ENCODE peak calls at places on chromosomes 3 and 15, in eight cellular contexts. T, K, N, H, A, S, F and E are unnamed samples. For H3K4me1, the result is how much of the 10 kb centered on the place peaks cover.

GRCh38 chr3:9902372-9903237 is at the start of gene IL17RE:
- DNase-seq in H (no peak), F (no peak), N (peak), A (no peak), K (no peak), S (peak), T (peak), E (peak)

GRCh38 chr15:57758556-57758955 is 52.0 kb downstream of the POLR2M start:
- DNase-seq in H (no peak), N (no peak), F (no peak), T (no peak), K (no peak), S (no peak), A (no peak), E (no peak)

GRCh38 chr15:29740692-29741311 is 81.5 kb downstream of the TJP1 start:
- DNase-seq in S (no peak), N (no peak), K (no peak), A (peak), H (no peak), T (no peak), F (no peak), E (no peak)

GRCh38 chr3:121895121-121895520 is 920 bp downstream of the SLC15A2 start:
- DNase-seq in S (peak), T (no peak), H (no peak), F (no peak), K (no peak), N (no peak), A (no peak), E (no peak)

GRCh38 chr3:24496529-24497482 is 2.2 kb upstream of the THRB start:
- DNase-seq in T (peak), N (no peak), A (peak), F (no peak), S (peak), H (peak), K (peak), E (peak)

GRCh38 chr3:4079354-4080180 is 223.6 kb upstream of the SETMAR start:
- DNase-seq in N (no peak), K (no peak), S (no peak), F (no peak), A (no peak), H (no peak), T (no peak), E (no peak)

GRCh38 chr3:99509224-99509623 is 129.2 kb upstream of the COL8A1 start:
- DNase-seq in T (no peak), F (no peak), A (no peak), H (peak), N (no peak), S (no peak), K (peak), E (no peak)

GRCh38 chr15:55289011-55289572 is 521 bp downstream of the RAB27A start:
- DNase-seq in N (peak), K (peak), S (peak), A (no peak), H (no peak), F (no peak), T (peak), E (peak)

GRCh38 chr15:35603298-35603697 is 57.3 kb upstream of the DPH6 start:
- DNase-seq in F (no peak), T (no peak), S (no peak), N (no peak), H (peak), A (no peak), K (peak), E (no peak)

GRCh38 chr15:58512522-58512921 is 80.7 kb downstream of the LIPC start:
- DNase-seq in T (no peak), H (no peak), K (no peak), N (no peak), A (no peak), S (no peak), F (no peak), E (no peak)

GRCh38 chr3:128095222-128095703 is 28.3 kb downstream of the RUVBL1 start:
- DNase-seq in T (peak), N (peak), S (peak), A (peak), F (peak), K (peak), H (peak), E (peak)

GRCh38 chr3:184154909-184155643 is at the start of gene DVL3:
- DNase-seq in S (peak), F (no peak), H (peak), N (peak), T (peak), K (peak), A (peak), E (peak)

GRCh38 chr3:109977903-109978302 is 640.6 kb upstream of the DPPA4 start:
- DNase-seq in F (no peak), N (no peak), A (no peak), H (no peak), K (no peak), S (no peak), T (no peak), E (no peak)

GRCh38 chr3:164779816-164780215 is 298.5 kb downstream of the SI start:
- DNase-seq in H (no peak), K (no peak), T (no peak), F (no peak), N (no peak), S (no peak), A (no peak), E (no peak)

GRCh38 chr3:97297032-97297431 is 467.5 kb upstream of the ARL6 start:
- DNase-seq in K (no peak), F (no peak), H (no peak), S (no peak), A (no peak), N (no peak), T (no peak), E (no peak)

GRCh38 chr3:177905895-177906511 is 630.2 kb upstream of the KCNMB2 start:
- DNase-seq in T (no peak), A (no peak), K (peak), N (no peak), F (no peak), S (no peak), H (peak), E (no peak)

GRCh38 chr3:57597973-57598351 is 818 bp upstream of the ARF4 start:
- DNase-seq in H (peak), K (peak), N (no peak), A (no peak), F (no peak), T (peak), S (no peak), E (peak)

GRCh38 chr3:58487140-58487886 is 4.6 kb upstream of the KCTD6 start:
- DNase-seq in F (no peak), N (no peak), K (peak), T (no peak), S (no peak), A (no peak), H (peak), E (no peak)

GRCh38 chr3:27357665-27358258 is 11.4 kb downstream of the NEK10 start:
- DNase-seq in T (peak), N (peak), F (peak), H (peak), K (peak), A (peak), S (no peak), E (peak)

GRCh38 chr15:95174880-95175279 is 943.5 kb downstream of the MCTP2 start:
- DNase-seq in H (peak), A (no peak), K (peak), T (no peak), F (no peak), N (no peak), S (no peak), E (no peak)
- H3K4me3 ChIP-seq in H (no peak), A (no peak), K (no peak), T (no peak), F (no peak), N (no peak), S (no peak), E (no peak)

GRCh38 chr15:63513728-63514127 is 9.3 kb downstream of the USP3 start:
- DNase-seq in A (no peak), S (no peak), T (no peak), H (no peak), N (no peak), K (no peak), F (no peak), E (no peak)
- H3K4me1 ChIP-seq in A (under half), S (under half), T (half or more), H (under half), N (half or more), K (under half), F (half or more), E (half or more)

GRCh38 chr3:71089271-71089670 is 494.3 kb downstream of the FOXP1 start:
- DNase-seq in S (no peak), F (no peak), A (no peak), H (no peak), T (no peak), K (peak), N (no peak), E (no peak)
- H3K4me3 ChIP-seq in S (no peak), F (no peak), A (no peak), H (no peak), T (no peak), K (no peak), N (no peak), E (no peak)

DNA sequence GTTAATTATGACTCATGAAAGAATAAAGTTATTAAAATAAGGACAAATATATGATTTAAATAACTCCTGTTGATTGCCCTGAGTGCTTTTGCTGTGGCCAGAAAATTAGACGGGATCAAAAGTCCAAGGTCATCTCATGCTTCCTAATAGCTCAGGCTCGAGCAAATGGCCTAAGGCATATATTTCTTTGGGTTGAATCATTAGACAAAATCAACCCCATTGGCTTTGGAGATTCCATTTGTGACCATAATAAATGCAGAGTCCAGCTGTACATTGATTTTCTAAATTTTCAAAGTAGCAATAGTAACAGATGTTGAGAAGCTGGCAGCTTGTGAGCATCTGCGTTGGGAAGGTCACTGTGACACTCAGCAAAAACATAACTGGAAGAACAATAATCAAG is 464.5 kb upstream of the TGFBR2 start:
- DNase-seq in F (no peak), H (no peak), A (peak), K (no peak), T (no peak), S (no peak), N (no peak), E (no peak)
- H3K4me1 ChIP-seq in F (under half), H (under half), A (under half), K (under half), T (under half), S (under half), N (under half), E (under half)

DNA sequence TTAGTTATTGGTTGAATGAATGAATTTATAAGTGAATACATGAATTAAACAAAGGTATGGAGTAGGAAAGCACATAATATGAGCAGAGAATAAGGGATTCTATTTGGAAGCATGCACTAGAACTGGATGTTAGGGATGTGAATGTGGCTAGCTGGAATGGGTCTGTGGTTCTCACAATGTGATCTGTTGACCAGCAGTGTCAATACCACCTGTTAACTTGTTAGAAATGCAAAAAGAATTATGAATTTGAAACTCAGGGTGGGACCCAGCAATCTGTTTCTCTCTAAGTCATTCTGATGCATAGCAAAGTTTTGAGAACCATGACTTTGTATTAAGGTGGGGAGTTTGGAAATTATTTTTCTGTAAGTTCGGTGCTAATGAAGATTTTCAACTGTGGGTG is 41.0 kb upstream of the SATB1 start:
- DNase-seq in S (no peak), T (no peak), F (no peak), K (no peak), N (no peak), A (no peak), H (no peak), E (no peak)
- H3K4me3 ChIP-seq in S (no peak), T (no peak), F (no peak), K (no peak), N (no peak), A (no peak), H (no peak), E (no peak)

DNA sequence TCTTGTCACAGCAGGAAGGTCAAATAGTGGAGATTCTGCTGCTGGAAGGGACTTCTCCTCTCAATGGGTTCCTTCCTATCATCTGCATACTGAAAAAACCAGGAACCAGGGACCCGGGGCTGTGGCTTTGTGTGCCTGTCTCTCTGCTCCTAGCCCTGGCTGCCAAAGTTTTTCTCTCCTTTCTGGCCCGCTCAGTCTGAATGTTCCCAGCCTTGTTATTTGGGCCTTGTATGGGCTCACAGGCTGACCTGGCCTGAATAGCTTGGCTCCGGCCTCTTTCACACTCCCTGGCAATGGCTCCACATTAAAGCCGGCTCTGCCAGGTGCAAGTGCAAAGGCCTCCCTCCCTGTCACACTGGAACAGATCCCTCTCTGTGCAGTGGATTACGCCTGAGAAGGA is 94.6 kb downstream of the LRIG1 start:
- DNase-seq in T (no peak), N (no peak), F (no peak), S (no peak), A (no peak), K (no peak), H (no peak), E (no peak)
- H3K4me1 ChIP-seq in T (under half), N (under half), F (under half), S (under half), A (under half), K (under half), H (under half), E (half or more)

GRCh38 chr15:75195122-75195765 is 6.4 kb upstream of the C15orf39 start:
- DNase-seq in F (no peak), S (no peak), K (no peak), T (peak), A (peak), H (peak), N (no peak), E (no peak)
- H3K4me3 ChIP-seq in F (no peak), S (no peak), K (no peak), T (no peak), A (no peak), H (no peak), N (no peak), E (no peak)